ENCODE peak calls at places on chromosomes 1 and 21, in four cellular contexts. U, L, K and J are unnamed samples.

GRCh38 chr21:36337099-36337509 is 17.1 kb downstream of the MORC3 start:
- DNase-seq in U (peak), L (peak), K (no peak), J (peak)

GRCh38 chr21:41940431-41940830 is 13.4 kb downstream of the C2CD2 start:
- DNase-seq in L (no peak), U (no peak), K (no peak), J (no peak)

GRCh38 chr1:225999912-226000337 is 782 bp upstream of the SDE2 start:
- DNase-seq in L (peak), K (peak), U (peak), J (no peak)

GRCh38 chr1:66521736-66522365 is 12.1 kb upstream of the SGIP1 start:
- DNase-seq in K (no peak), L (no peak), U (peak), J (peak)

GRCh38 chr1:154714638-154715037 is 106.7 kb upstream of the ADAR start:
- DNase-seq in K (no peak), U (peak), L (no peak), J (peak)

GRCh38 chr1:60510162-60510561 is 436.6 kb upstream of the C1orf87 start:
- DNase-seq in K (no peak), L (no peak), U (no peak), J (no peak)

GRCh38 chr1:200869376-200869752 is 3.4 kb upstream of the GPR25 start:
- DNase-seq in L (no peak), K (no peak), U (no peak), J (no peak)

GRCh38 chr1:160750608-160751007 is 11.6 kb downstream of the SLAMF7 start:
- DNase-seq in U (no peak), K (no peak), L (no peak), J (no peak)

GRCh38 chr21:34844033-34844923 is 175.5 kb downstream of the CLIC6 start:
- DNase-seq in K (no peak), U (peak), L (no peak), J (no peak)

GRCh38 chr1:40625076-40625475 is 40.4 kb downstream of the RIMS3 start:
- DNase-seq in L (no peak), U (no peak), K (no peak), J (no peak)

GRCh38 chr1:62396871-62397270 is 40.0 kb upstream of the USP1 start:
- DNase-seq in U (no peak), K (no peak), L (no peak), J (no peak)

GRCh38 chr1:243939167-243939848 is 89.3 kb upstream of the AKT3 start:
- DNase-seq in U (peak), L (peak), K (no peak), J (peak)

GRCh38 chr1:64019818-64020217 is 183.6 kb upstream of the UBE2U start:
- DNase-seq in U (peak), L (no peak), K (peak), J (no peak)

GRCh38 chr1:177411371-177411770 is 240.6 kb downstream of the BRINP2 start:
- DNase-seq in L (no peak), K (no peak), U (no peak), J (no peak)

GRCh38 chr1:183806086-183806485 is 1.2 kb downstream of the RGL1 start:
- DNase-seq in U (peak), K (no peak), L (no peak), J (no peak)

GRCh38 chr1:204084247-204084772 is 11.4 kb downstream of the SOX13 start:
- DNase-seq in U (no peak), K (no peak), L (no peak), J (no peak)

GRCh38 chr1:234726359-234726836 is 116.4 kb upstream of the IRF2BP2 start:
- DNase-seq in L (no peak), U (peak), K (no peak), J (no peak)

GRCh38 chr1:36366091-36366661 is 19.5 kb downstream of the STK40 start:
- DNase-seq in U (peak), K (no peak), L (no peak), J (no peak)

GRCh38 chr21:44709426-44710293 is 1.7 kb downstream of the TSPEAR start:
- DNase-seq in K (no peak), L (no peak), U (peak), J (no peak)

GRCh38 chr1:67708606-67709005 is 23.6 kb downstream of the GADD45A start:
- DNase-seq in K (no peak), L (no peak), U (no peak), J (no peak)

GRCh38 chr1:67713071-67713806 is 28.2 kb downstream of the GADD45A start:
- DNase-seq in U (peak), L (peak), K (no peak), J (peak)

GRCh38 chr1:67711150-67711849 is 26.3 kb downstream of the GADD45A start:
- DNase-seq in U (no peak), K (no peak), L (peak), J (no peak)

GRCh38 chr1:67711850-67712202 is 26.8 kb downstream of the GADD45A start:
- DNase-seq in L (peak), U (no peak), K (no peak), J (no peak)

GRCh38 chr1:67710417-67710816 is 25.4 kb downstream of the GADD45A start:
- DNase-seq in U (peak), L (no peak), K (no peak), J (no peak)
- TF ChIP-seq ELK1 in U (no peak), L (no peak), K (no peak), J (no peak)

DNA sequence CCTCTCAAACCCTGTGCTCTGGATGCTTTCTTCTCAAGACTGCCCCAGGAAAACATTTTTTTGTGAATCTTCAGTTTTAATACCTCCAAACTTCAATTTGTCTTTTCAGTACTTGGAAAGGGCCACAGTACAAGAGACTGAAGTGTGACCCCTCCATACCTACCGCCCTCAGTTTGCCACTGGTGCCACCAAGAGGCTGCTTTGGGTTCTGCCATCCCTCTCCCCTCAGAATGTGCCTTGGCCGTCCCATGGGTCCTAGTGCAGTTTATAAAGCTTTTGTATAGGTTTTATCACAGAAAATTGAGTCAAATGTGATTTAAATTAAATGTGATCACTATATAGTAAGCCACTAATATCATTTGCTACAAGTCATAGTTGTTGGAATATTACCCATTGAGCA is 60.8 kb upstream of the PGD start:
- DNase-seq in K (no peak), U (peak), L (peak), J (peak)
- TF ChIP-seq ELK1 in K (no peak), U (no peak), L (no peak), J (no peak)

DNA sequence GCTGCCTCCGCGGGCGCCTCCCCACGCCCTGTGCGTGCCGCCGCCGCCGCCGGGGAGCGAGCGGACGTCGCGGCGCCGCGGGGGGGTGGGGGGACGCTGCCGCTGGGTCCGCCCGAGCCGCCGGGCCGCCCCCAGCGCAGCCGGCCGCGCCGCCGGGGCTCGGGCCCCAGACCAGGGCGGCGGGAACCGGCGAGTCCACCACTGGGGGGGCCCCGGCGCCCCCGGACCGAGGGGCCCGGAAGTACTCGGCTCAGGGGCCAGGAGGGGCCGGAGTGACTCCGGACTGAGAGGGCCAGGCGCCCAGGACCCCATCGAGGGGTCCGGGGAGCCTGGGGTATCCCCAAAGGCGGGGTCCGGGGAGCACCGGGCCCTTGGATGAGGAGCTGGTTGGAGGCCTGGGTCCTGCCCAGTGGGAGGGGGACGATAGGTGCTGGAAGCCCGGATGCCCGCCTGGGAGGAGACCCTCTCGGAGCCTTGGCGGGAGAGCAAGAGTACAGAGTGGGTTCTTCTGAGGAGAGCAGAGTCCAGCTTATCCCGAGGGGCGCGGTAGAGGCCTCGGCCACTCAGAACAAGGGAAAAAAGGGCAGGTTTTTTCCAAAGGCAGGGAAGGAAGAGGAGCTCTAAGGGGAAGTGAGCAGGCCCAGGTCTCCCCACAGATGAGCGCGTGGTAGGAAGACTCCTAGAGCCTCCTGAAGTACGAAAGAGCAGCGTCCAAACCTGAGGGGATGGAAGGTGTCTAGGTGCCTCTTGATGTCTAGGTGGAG is 554 bp downstream of the GMEB1 start:
- DNase-seq in U (peak), L (peak), K (no peak), J (peak)
- TF ChIP-seq ELK1 in U (no peak), L (no peak), K (no peak), J (no peak)

DNA sequence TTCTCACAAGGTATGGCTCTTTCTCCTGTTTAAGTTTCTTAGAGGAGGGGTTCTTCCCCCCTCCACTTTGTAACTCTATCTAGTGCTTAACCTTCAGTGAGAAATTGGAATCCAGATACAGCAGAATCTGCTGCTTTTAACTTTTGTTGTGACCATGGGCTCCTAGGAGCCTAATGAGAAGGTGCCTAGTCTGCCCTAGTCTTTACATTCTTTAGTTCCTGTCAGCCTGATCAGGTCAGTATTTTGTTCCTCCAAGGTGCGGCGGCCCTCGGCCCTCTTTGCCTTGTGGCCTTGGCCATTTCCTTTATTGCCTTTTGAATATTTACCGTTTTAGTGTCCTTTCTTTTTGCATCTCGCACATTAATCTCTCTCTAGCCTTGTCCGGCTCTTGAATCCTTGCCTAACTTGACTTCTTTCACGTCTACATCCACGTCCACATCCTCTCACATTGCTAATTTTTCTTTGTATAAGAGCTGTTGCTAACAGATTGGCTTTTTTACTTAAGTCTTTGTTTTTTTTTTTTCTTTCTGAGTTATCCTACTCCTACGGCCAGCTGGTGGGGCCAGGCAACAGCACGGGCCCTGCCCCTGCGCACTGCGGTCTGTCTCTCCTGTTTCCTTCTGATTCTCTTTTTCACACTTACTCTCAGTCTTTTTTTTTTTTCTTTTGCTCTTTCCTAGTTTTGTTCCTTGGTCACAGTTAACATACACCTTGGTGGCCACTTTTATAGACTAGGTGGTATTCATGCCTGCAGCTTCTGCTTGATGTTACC is 49.0 kb downstream of the SFPQ start:
- DNase-seq in U (no peak), K (no peak), L (no peak), J (no peak)
- TF ChIP-seq ELK1 in U (no peak), K (no peak), L (no peak), J (no peak)

GRCh38 chr1:65395887-65396612 is 24.4 kb upstream of the LEPR start:
- DNase-seq in L (no peak), U (peak), K (no peak), J (no peak)

GRCh38 chr1:65393928-65394327 is 26.5 kb upstream of the LEPR start:
- DNase-seq in U (no peak), L (no peak), K (no peak), J (no peak)

GRCh38 chr1:65389296-65389695 is 31.2 kb upstream of the LEPR start:
- DNase-seq in K (no peak), U (no peak), L (no peak), J (no peak)

GRCh38 chr1:65392497-65392896 is 28.0 kb upstream of the LEPR start:
- DNase-seq in U (no peak), L (no peak), K (no peak), J (no peak)

GRCh38 chr1:65393345-65393744 is 27.1 kb upstream of the LEPR start:
- DNase-seq in L (peak), U (peak), K (peak), J (no peak)
- TF ChIP-seq ELK1 in L (no peak), U (no peak), K (no peak), J (no peak)